ENCODE peak calls at places on chromosomes 11 and 22, in four cellular contexts. L, S, P and B are unnamed samples. For H3K36me3, the result is how much of the 10 kb centered on the place peaks cover.

GRCh38 chr11:6705905-6706535 is 22.9 kb upstream of the MRPL17 start:
- DNase-seq in L (no peak), S (no peak), P (peak), B (peak)

GRCh38 chr11:33733978-33734377 is 2.2 kb downstream of the CD59 start:
- DNase-seq in L (no peak), S (no peak), P (no peak), B (no peak)

GRCh38 chr11:20762980-20763379 is 93.6 kb downstream of the NELL1 start:
- DNase-seq in L (no peak), S (no peak), P (no peak), B (no peak)

GRCh38 chr22:48947636-48948035 is 880.0 kb downstream of the BRD1 start:
- DNase-seq in L (no peak), S (no peak), P (no peak), B (no peak)

GRCh38 chr11:17012712-17013547 is 1.3 kb downstream of the PLEKHA7 start:
- DNase-seq in L (peak), S (peak), P (peak), B (no peak)

GRCh38 chr11:71372693-71373657 is 75.2 kb downstream of the DHCR7 start:
- DNase-seq in L (no peak), S (no peak), P (no peak), B (no peak)

GRCh38 chr11:25766332-25767015 is 565.5 kb upstream of the ANO3 start:
- DNase-seq in L (no peak), S (no peak), P (no peak), B (no peak)

GRCh38 chr11:126378763-126379162 is 23.3 kb downstream of the ST3GAL4 start:
- DNase-seq in L (no peak), S (peak), P (no peak), B (peak)

GRCh38 chr11:2709429-2709828 is 9.6 kb upstream of the KCNQ1OT1 start:
- DNase-seq in L (peak), S (no peak), P (no peak), B (no peak)

GRCh38 chr22:20402960-20403778 is 9.2 kb downstream of the ZNF74 start:
- DNase-seq in L (no peak), S (no peak), P (no peak), B (no peak)

GRCh38 chr22:26568207-26568706 is 21.7 kb downstream of the TPST2 start:
- DNase-seq in L (peak), S (no peak), P (no peak), B (no peak)

GRCh38 chr11:119155733-119156492 is 7.1 kb downstream of the ABCG4 start:
- DNase-seq in L (no peak), S (no peak), P (peak), B (no peak)

GRCh38 chr11:3853935-3854659 is 1.4 kb upstream of the STIM1 start:
- DNase-seq in L (no peak), S (peak), P (peak), B (peak)

GRCh38 chr11:3854660-3854976 is 846 bp upstream of the STIM1 start:
- DNase-seq in L (no peak), S (no peak), P (no peak), B (no peak)

GRCh38 chr11:3855808-3856491 is 486 bp downstream of the STIM1 start:
- DNase-seq in L (peak), S (peak), P (peak), B (peak)

GRCh38 chr11:3854977-3855807 is at the start of gene STIM1:
- DNase-seq in L (peak), S (peak), P (peak), B (peak)

GRCh38 chr11:3853545-3853842 is 2.0 kb upstream of the STIM1 start:
- DNase-seq in L (no peak), S (no peak), P (no peak), B (no peak)
- H3K27ac ChIP-seq in L (no peak), S (no peak), P (no peak), B (peak)

DNA sequence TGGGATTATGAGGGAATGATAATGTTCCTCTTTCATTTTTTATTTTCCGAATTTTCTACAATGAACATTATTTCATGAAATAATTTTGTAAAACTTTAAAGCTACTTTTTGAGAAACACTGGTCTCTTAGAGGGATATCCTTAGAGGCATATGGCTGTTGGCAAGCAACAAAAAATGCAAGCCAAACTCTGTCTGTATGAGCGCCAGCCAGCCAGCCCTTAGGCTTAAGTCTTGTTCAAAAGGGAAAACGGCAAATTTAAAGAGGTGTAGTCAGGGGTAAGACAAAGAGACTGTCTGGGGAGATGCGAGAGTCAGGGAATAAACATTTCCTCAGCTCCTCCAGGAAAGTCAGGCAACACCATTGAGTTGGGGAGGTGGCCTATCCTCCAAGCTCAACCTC is 22.5 kb downstream of the ASCC2 start:
- DNase-seq in L (no peak), S (no peak), P (no peak), B (no peak)
- H3K36me3 ChIP-seq in L (under half), S (half or more), P (half or more), B (half or more)

GRCh38 chr11:61838501-61838900 is 10.4 kb downstream of the FADS2 start:
- DNase-seq in L (peak), S (no peak), P (no peak), B (no peak)

GRCh38 chr11:61841636-61842332 is 13.7 kb downstream of the FADS2 start:
- DNase-seq in L (peak), S (no peak), P (no peak), B (peak)

GRCh38 chr11:61840371-61840770 is 12.3 kb downstream of the FADS2 start:
- DNase-seq in L (peak), S (no peak), P (no peak), B (no peak)

GRCh38 chr11:61838921-61839320 is 10.8 kb downstream of the FADS2 start:
- DNase-seq in L (peak), S (no peak), P (no peak), B (no peak)

DNA sequence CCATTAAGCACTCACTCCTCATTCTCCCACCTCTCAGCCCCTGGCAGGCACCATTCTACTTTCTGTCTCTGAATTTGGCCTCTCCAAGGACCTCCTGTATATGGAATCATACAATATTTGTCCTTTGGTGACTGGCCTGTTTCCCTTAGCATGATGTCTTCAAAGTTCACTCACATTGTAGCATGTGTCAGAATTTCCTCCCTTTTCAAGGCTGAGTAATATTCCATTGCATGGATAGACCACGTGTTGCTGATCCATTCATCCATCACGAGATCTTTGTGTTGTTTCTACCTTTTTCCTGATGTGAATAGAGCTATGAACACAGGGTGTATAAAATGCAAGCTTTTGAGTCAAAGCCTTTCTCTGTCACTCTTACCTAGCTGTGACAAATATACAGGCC is 11.6 kb downstream of the FADS2 start:
- DNase-seq in L (no peak), S (no peak), P (no peak), B (no peak)
- H3K27ac ChIP-seq in L (no peak), S (no peak), P (no peak), B (no peak)

DNA sequence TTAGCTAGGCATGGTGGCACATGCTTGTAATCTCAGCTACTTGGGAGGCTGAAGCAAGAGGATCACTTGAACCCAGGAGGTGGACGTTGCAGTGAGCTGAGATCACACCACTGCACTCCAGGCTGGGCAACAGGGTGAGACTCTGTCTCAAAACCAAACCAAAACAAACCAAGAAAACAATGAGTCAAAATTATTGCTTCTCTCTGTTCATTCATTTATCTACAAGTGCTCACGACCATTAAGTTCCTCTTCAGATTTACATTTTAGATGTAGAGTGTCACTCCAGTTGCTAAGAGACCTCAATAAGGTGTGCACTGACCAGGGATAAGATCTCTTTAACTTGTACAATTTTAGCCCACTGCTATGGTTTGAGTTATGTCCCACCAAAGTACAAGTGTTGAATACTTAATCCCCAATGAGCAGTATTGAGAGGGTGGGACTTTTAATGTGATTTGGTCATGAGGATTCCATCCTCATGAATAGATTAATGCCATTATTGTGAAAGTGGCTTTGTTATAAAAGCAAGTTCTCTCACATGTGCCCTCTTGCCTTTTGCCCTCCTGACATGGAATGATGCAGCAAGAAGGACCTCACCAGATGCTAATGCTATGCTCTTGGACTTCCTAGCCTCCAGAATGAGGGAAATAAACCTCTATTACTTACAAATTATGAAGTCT is 7.8 kb downstream of the HNRNPUL2 start:
- DNase-seq in L (no peak), S (no peak), P (no peak), B (no peak)
- H3K36me3 ChIP-seq in L (half or more), S (half or more), P (half or more), B (under half)

GRCh38 chr11:10655931-10656576 is 37.5 kb downstream of the IRAG1 start:
- DNase-seq in L (no peak), S (no peak), P (no peak), B (no peak)
- H3K27ac ChIP-seq in L (no peak), S (peak), P (no peak), B (peak)

DNA sequence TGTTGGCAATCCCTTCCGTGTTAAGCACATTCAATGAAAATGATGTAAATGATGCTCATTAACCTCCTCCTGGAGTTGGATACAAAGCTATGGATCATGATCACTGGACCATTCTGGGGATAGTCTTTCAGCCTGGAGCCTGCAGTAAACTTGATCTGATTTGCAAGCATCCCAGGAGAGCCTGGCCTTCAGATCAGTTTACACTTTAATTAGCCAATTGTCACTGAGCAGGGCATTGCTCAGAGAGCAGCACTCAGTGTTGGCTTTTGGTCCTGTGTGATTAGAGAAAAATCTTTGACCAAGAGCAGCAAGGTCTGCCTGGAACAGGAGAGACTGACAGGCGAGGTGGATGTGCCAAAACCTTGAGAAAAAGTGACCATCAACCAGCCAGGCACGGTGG is 45.6 kb downstream of the ARFGAP3 start:
- DNase-seq in L (no peak), S (no peak), P (no peak), B (peak)
- H3K36me3 ChIP-seq in L (under half), S (half or more), P (under half), B (half or more)

GRCh38 chr11:64538501-64538951 is 52.5 kb upstream of the SLC22A12 start:
- DNase-seq in L (peak), S (no peak), P (no peak), B (no peak)
- H3K27ac ChIP-seq in L (no peak), S (no peak), P (no peak), B (no peak)